ENCODE peak calls at places on chromosome 19, in seven cellular contexts. N is thoracic aorta, C is HAP-1, U is sigmoid colon, X is GM23338, B is ovary, W is IMR-90. Z is an unnamed sample.
A peak's percentile ranks its signal among the peaks of the same experiment; 100 is the strongest.

GRCh38 chr19:34350161-34350561 is 14.8 kb upstream of the GPI start:
- DNase-seq in N (no peak), C (no peak), U (no peak), X (no peak), B (peak; percentile 3), W (peak; percentile 43), Z (no peak)

GRCh38 chr19:28847468-28847867 is 365.5 kb downstream of the UQCRFS1 start:
- DNase-seq in N (no peak), C (no peak), U (no peak), X (peak; percentile 9), B (no peak), W (peak; percentile 10), Z (no peak)

GRCh38 chr19:41753936-41754529 is 1.3 kb upstream of the CEACAM6 start:
- DNase-seq in N (no peak), C (peak; percentile 18), U (no peak), X (peak; percentile 71), B (no peak), W (peak; percentile 4), Z (peak; percentile 48)

GRCh38 chr19:52670046-52670445 is 31.9 kb upstream of the ZNF83 start:
- DNase-seq in N (no peak), C (no peak), U (no peak), X (peak; percentile 3), B (no peak), W (no peak), Z (no peak)

GRCh38 chr19:7848779-7849457 is 18.9 kb downstream of the EVI5L start:
- DNase-seq in N (no peak), C (no peak), U (no peak), X (no peak), B (no peak), W (no peak), Z (no peak)

GRCh38 chr19:27964165-27964564 is 1248.8 kb downstream of the UQCRFS1 start:
- DNase-seq in N (no peak), C (no peak), U (no peak), X (no peak), B (no peak), W (no peak), Z (no peak)

GRCh38 chr19:3809881-3810707 is 23.9 kb upstream of the MATK start:
- DNase-seq in N (no peak), C (no peak), U (no peak), X (no peak), B (no peak), W (no peak), Z (no peak)

GRCh38 chr19:8592231-8593009 is 15.2 kb upstream of the MYO1F start:
- DNase-seq in N (peak; percentile 98), C (peak; percentile 82), U (peak; percentile 99), X (peak; percentile 100), B (peak; percentile 100), W (peak; percentile 95), Z (peak; percentile 99)

GRCh38 chr19:35533822-35534521 is 716 bp downstream of the GAPDHS start:
- DNase-seq in N (no peak), C (no peak), U (no peak), X (peak; percentile 82), B (peak; percentile 47), W (peak; percentile 57), Z (no peak)

GRCh38 chr19:58409010-58409790 is 751 bp downstream of the ZNF584 start:
- DNase-seq in N (no peak), C (no peak), U (peak; percentile 68), X (peak; percentile 37), B (peak; percentile 62), W (peak; percentile 22), Z (peak; percentile 62)

GRCh38 chr19:31340059-31341025 is 8.9 kb downstream of the TSHZ3 start:
- DNase-seq in N (no peak), C (no peak), U (no peak), X (peak; percentile 38), B (no peak), W (peak; percentile 62), Z (no peak)

GRCh38 chr19:47231215-47232054 is 436 bp upstream of the BBC3 start:
- DNase-seq in N (peak; percentile 52), C (peak; percentile 67), U (peak; percentile 95), X (peak; percentile 85), B (peak; percentile 94), W (peak; percentile 90), Z (peak; percentile 87)

GRCh38 chr19:47230921-47231214 is at the start of gene BBC3:
- DNase-seq in N (no peak), C (no peak), U (no peak), X (no peak), B (no peak), W (no peak), Z (no peak)

GRCh38 chr19:47229674-47230121 is 1.3 kb downstream of the BBC3 start:
- DNase-seq in N (no peak), C (no peak), U (no peak), X (no peak), B (no peak), W (peak; percentile 37), Z (no peak)

GRCh38 chr19:47230122-47230920 is 678 bp downstream of the BBC3 start:
- DNase-seq in N (no peak), C (no peak), U (peak; percentile 84), X (peak; percentile 76), B (peak; percentile 82), W (peak; percentile 18), Z (peak; percentile 87)

DNA sequence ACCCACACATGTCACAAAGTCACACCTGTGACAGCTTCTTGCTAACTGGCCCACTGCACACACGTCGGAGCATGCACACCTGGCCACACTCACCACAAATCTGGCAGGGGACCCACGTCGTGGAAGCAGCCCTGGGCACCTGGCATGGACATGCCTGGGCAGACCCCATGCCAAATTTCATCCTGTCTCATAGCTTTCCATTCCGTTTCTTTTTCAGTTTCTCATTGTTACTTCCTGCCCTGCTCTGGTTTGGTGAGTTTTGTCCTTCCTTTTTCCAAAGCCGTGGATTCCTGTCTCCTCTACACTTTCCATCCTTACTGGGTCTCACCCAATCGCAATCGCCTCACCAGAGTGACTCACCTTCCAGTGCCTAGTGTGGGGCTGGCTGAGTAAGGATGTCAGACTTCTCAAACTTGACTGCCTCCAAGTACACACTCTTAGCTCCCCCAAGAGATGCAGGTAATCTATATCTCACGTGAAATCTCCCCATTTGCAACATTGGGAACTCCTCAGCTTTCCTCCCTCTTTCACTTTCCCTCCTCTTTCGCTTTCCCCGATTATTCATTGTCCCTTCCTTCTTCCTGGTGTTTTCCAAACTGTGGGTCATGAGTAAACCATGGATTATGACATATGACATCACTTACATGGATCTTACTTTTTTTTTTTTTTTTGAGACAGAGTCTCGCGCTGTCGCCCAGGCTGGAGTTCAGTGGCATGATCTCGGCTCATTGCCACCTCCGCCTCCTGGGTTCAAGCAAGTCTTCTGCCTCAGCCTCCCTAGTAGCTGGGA is 1.6 kb upstream of the BBC3 start:
- DNase-seq in N (no peak), C (no peak), U (no peak), X (no peak), B (no peak), W (peak; percentile 82), Z (no peak)
- H3K4me3 ChIP-seq in N (peak overlapping the region; percentile 97), C (no peak overlapping the region), U (no peak overlapping the region), X (peak overlapping the region; percentile 57), B (peak overlapping the region; percentile 13), W (peak overlapping the region; percentile 40), Z (peak overlapping the region; percentile 91)

GRCh38 chr19:39127812-39128510 is 2.4 kb downstream of the PAK4 start:
- DNase-seq in N (no peak), C (no peak), U (no peak), X (no peak), B (no peak), W (no peak), Z (no peak)
- H3K4me3 ChIP-seq in N (no peak overlapping the region), C (no peak overlapping the region), U (no peak overlapping the region), X (no peak overlapping the region), B (no peak overlapping the region), W (no peak overlapping the region), Z (no peak overlapping the region)

GRCh38 chr19:1274081-1274851 is 1.1 kb upstream of the FAM174C start:
- DNase-seq in N (no peak), C (no peak), U (no peak), X (no peak), B (peak; percentile 66), W (no peak), Z (peak; percentile 36)
- H3K4me3 ChIP-seq in N (peak overlapping the region; percentile 82), C (peak overlapping the region; percentile 53), U (peak overlapping the region; percentile 58), X (peak overlapping the region; percentile 88), B (peak overlapping the region; percentile 55), W (no peak overlapping the region), Z (peak overlapping the region; percentile 62)

GRCh38 chr19:48498922-48499321 is 12.7 kb downstream of the LMTK3 start:
- DNase-seq in N (no peak), C (no peak), U (no peak), X (no peak), B (no peak), W (no peak), Z (no peak)
- H3K4me3 ChIP-seq in N (peak overlapping the region; percentile 21), C (no peak overlapping the region), U (no peak overlapping the region), X (no peak overlapping the region), B (no peak overlapping the region), W (no peak overlapping the region), Z (no peak overlapping the region)